ENCODE peak calls at places on chromosomes 5 and 9, in four cellular contexts. K is endothelial cell of umbilical vein; Q is activated T-helper 9 cell treated with anti-CD3 and anti-CD28 coated beads, Interleukin-2, amount 50 U/mL, for 16 hours; C is A549. G is an unnamed sample.

GRCh38 chr5:91114658-91115057 is 268.5 kb downstream of the ARRDC3 start:
- DNase-seq in K (peak), Q (no peak), C (no peak), G (no peak)

GRCh38 chr9:14400658-14400995 is 86.7 kb upstream of the NFIB start:
- DNase-seq in K (peak), Q (no peak), C (peak), G (no peak)

GRCh38 chr9:88965473-88965872 is 25.8 kb upstream of the S1PR3 start:
- DNase-seq in K (no peak), Q (no peak), C (no peak), G (no peak)

GRCh38 chr5:135822959-135823358 is 11.5 kb upstream of the SLC25A48 start:
- DNase-seq in K (no peak), Q (no peak), C (no peak), G (no peak)

GRCh38 chr5:175116466-175117048 is 327.4 kb downstream of the DRD1 start:
- DNase-seq in K (no peak), Q (no peak), C (no peak), G (no peak)

GRCh38 chr5:5716665-5717064 is 294.2 kb downstream of the ICE1 start:
- DNase-seq in K (no peak), Q (no peak), C (no peak), G (no peak)

GRCh38 chr9:107721705-107722245 is 232.2 kb upstream of the KLF4 start:
- DNase-seq in K (no peak), Q (no peak), C (no peak), G (no peak)

GRCh38 chr9:17191095-17191494 is 56.3 kb downstream of the CNTLN start:
- DNase-seq in K (peak), Q (no peak), C (no peak), G (no peak)

GRCh38 chr9:101736723-101737122 is 1.7 kb downstream of the GRIN3A start:
- DNase-seq in K (no peak), Q (no peak), C (no peak), G (no peak)

GRCh38 chr9:94734054-94734754 is 7.7 kb downstream of the AOPEP start:
- DNase-seq in K (peak), Q (no peak), C (no peak), G (no peak)

GRCh38 chr5:57698785-57699184 is 216.2 kb upstream of the ACTBL2 start:
- DNase-seq in K (peak), Q (no peak), C (peak), G (no peak)

GRCh38 chr9:137410891-137411249 is 12.1 kb downstream of the EXD3 start:
- DNase-seq in K (no peak), Q (no peak), C (no peak), G (no peak)

GRCh38 chr9:11931109-11931508 is 762.1 kb upstream of the TYRP1 start:
- DNase-seq in K (no peak), Q (no peak), C (no peak), G (no peak)

GRCh38 chr9:88092699-88093359 is 45.4 kb downstream of the SPATA31C2 start:
- DNase-seq in K (no peak), Q (no peak), C (no peak), G (no peak)

GRCh38 chr5:118070041-118070440 is 918.3 kb downstream of the DTWD2 start:
- DNase-seq in K (no peak), Q (no peak), C (no peak), G (no peak)

GRCh38 chr9:105114956-105115728 is 129.3 kb upstream of the SLC44A1 start:
- DNase-seq in K (no peak), Q (no peak), C (no peak), G (peak)

GRCh38 chr9:121350993-121351561 is 19.0 kb downstream of the STOM start:
- DNase-seq in K (peak), Q (no peak), C (peak), G (no peak)

GRCh38 chr9:107707419-107707837 is 217.9 kb upstream of the KLF4 start:
- DNase-seq in K (no peak), Q (no peak), C (peak), G (no peak)

GRCh38 chr9:122950263-122950662 is 9.4 kb downstream of the RABGAP1 start:
- DNase-seq in K (no peak), Q (no peak), C (no peak), G (no peak)

GRCh38 chr5:109868737-109869136 is 179.0 kb downstream of the MAN2A1 start:
- DNase-seq in K (no peak), Q (no peak), C (no peak), G (no peak)

GRCh38 chr5:134457801-134458200 is 46.1 kb upstream of the CDKN2AIPNL start:
- DNase-seq in K (no peak), Q (no peak), C (no peak), G (no peak)

GRCh38 chr5:107671742-107672211 is 1.0 kb upstream of the EFNA5 start:
- DNase-seq in K (peak), Q (no peak), C (peak), G (peak)

GRCh38 chr9:2872941-2873323 is 29.0 kb upstream of the PUM3 start:
- DNase-seq in K (no peak), Q (no peak), C (no peak), G (no peak)

G was measured in MM.1S.